ENCODE peak calls at places on chromosomes 4 and X, in four cellular contexts. One of them, this sample, is unnamed.

GRCh38 chr4:87220094-87220831 is at the start of gene KLHL8:
- DNase-seq in HepG2: peak; percentile 75
- DNase-seq in K562: peak; percentile 93
- DNase-seq in GM12878: peak; percentile 40
- DNase-seq in this sample: peak; percentile 89

GRCh38 chr4:41670530-41670929 is 78.0 kb downstream of the PHOX2B start:
- DNase-seq in HepG2: no peak
- DNase-seq in K562: no peak
- DNase-seq in GM12878: no peak
- DNase-seq in this sample: no peak

GRCh38 chr4:78210694-78211093 is 153.6 kb downstream of the FRAS1 start:
- DNase-seq in HepG2: no peak
- DNase-seq in K562: no peak
- DNase-seq in GM12878: no peak
- DNase-seq in this sample: no peak

GRCh38 chr4:132955146-132955545 is 193.9 kb upstream of the PCDH10 start:
- DNase-seq in GM12878: no peak
- DNase-seq in HepG2: no peak
- DNase-seq in K562: no peak
- DNase-seq in this sample: no peak

GRCh38 chr4:126899382-126899801 is 733.4 kb upstream of the INTU start:
- DNase-seq in HepG2: no peak
- DNase-seq in K562: no peak
- DNase-seq in GM12878: no peak
- DNase-seq in this sample: no peak

GRCh38 chr4:173167793-173168395 is 717 bp upstream of the GALNT7 start:
- DNase-seq in K562: peak; percentile 75
- DNase-seq in HepG2: no peak
- DNase-seq in GM12878: no peak
- DNase-seq in this sample: peak; percentile 53

GRCh38 chr4:124019749-124020549 is 623.4 kb downstream of the SPRY1 start:
- DNase-seq in K562: no peak
- DNase-seq in HepG2: no peak
- DNase-seq in GM12878: no peak
- DNase-seq in this sample: no peak

GRCh38 chr4:72876946-72877345 is 192.6 kb downstream of the COX18 start:
- DNase-seq in HepG2: no peak
- DNase-seq in K562: no peak
- DNase-seq in GM12878: no peak
- DNase-seq in this sample: no peak

GRCh38 chrX:33855251-33855650 is 276.9 kb downstream of the FAM47A start:
- DNase-seq in K562: no peak
- DNase-seq in HepG2: no peak
- DNase-seq in GM12878: no peak
- DNase-seq in this sample: no peak

GRCh38 chr4:33841120-33841519 is 2403.2 kb downstream of the ARAP2 start:
- DNase-seq in GM12878: no peak
- DNase-seq in HepG2: no peak
- DNase-seq in K562: no peak
- DNase-seq in this sample: no peak

GRCh38 chrX:151596282-151596681 is 32.8 kb downstream of the PASD1 start:
- DNase-seq in K562: peak; percentile 5
- DNase-seq in GM12878: no peak
- DNase-seq in HepG2: no peak
- DNase-seq in this sample: no peak

GRCh38 chr4:4379540-4380087 is 7.3 kb upstream of the NSG1 start:
- DNase-seq in K562: no peak
- DNase-seq in GM12878: no peak
- DNase-seq in HepG2: no peak
- DNase-seq in this sample: no peak

GRCh38 chr4:3314706-3315260 is 22.0 kb downstream of the RGS12 start:
- DNase-seq in HepG2: no peak
- DNase-seq in K562: no peak
- DNase-seq in GM12878: no peak
- DNase-seq in this sample: no peak

GRCh38 chr4:7933631-7934510 is 5.8 kb downstream of the AFAP1 start:
- DNase-seq in HepG2: no peak
- DNase-seq in GM12878: no peak
- DNase-seq in K562: no peak
- DNase-seq in this sample: no peak

GRCh38 chr4:10704050-10704810 is 19.7 kb upstream of the CLNK start:
- DNase-seq in HepG2: no peak
- DNase-seq in K562: no peak
- DNase-seq in GM12878: no peak
- DNase-seq in this sample: no peak

GRCh38 chrX:7062912-7063311 is 84.6 kb upstream of the STS start:
- DNase-seq in K562: no peak
- DNase-seq in GM12878: no peak
- DNase-seq in HepG2: no peak
- DNase-seq in this sample: no peak

GRCh38 chrX:65516756-65517155 is 17.8 kb downstream of the LAS1L start:
- DNase-seq in K562: no peak
- DNase-seq in HepG2: no peak
- DNase-seq in GM12878: no peak
- DNase-seq in this sample: no peak

GRCh38 chr4:87532907-87533306 is 3.7 kb upstream of the SPARCL1 start:
- DNase-seq in K562: no peak
- DNase-seq in HepG2: no peak
- DNase-seq in GM12878: no peak
- DNase-seq in this sample: no peak

GRCh38 chr4:48017108-48017527 is 546 bp downstream of the NIPAL1 start:
- DNase-seq in K562: peak; percentile 30
- DNase-seq in GM12878: no peak
- DNase-seq in HepG2: no peak
- DNase-seq in this sample: peak; percentile 42

GRCh38 chrX:83022020-83022419 is 486.1 kb upstream of the POU3F4 start:
- DNase-seq in K562: no peak
- DNase-seq in HepG2: no peak
- DNase-seq in GM12878: no peak
- DNase-seq in this sample: no peak

GRCh38 chr4:42315231-42315630 is 82.1 kb upstream of the SHISA3 start:
- DNase-seq in GM12878: no peak
- DNase-seq in HepG2: no peak
- DNase-seq in K562: no peak
- DNase-seq in this sample: no peak

GRCh38 chr4:108681321-108681809 is 31.0 kb downstream of the OSTC start:
- DNase-seq in HepG2: no peak
- DNase-seq in K562: no peak
- DNase-seq in GM12878: no peak
- DNase-seq in this sample: no peak

GRCh38 chrX:46647251-46647650 is 73.7 kb downstream of the CHST7 start:
- DNase-seq in HepG2: no peak
- DNase-seq in K562: no peak
- DNase-seq in GM12878: no peak
- DNase-seq in this sample: no peak

GRCh38 chrX:119698835-119699234 is 5.9 kb upstream of the SEPTIN6 start:
- DNase-seq in HepG2: peak; percentile 41
- DNase-seq in K562: peak; percentile 66
- DNase-seq in GM12878: no peak
- DNase-seq in this sample: peak; percentile 70

GRCh38 chr4:99946346-99947189 is at the start of gene DNAJB14:
- DNase-seq in K562: peak; percentile 84
- DNase-seq in HepG2: peak; percentile 47
- DNase-seq in GM12878: no peak
- DNase-seq in this sample: peak; percentile 60

GRCh38 chrX:153870288-153870690 is 15.7 kb downstream of the L1CAM start:
- DNase-seq in GM12878: no peak
- DNase-seq in K562: no peak
- DNase-seq in HepG2: no peak
- DNase-seq in this sample: no peak

GRCh38 chrX:153869473-153870287 is 16.3 kb downstream of the L1CAM start:
- DNase-seq in GM12878: no peak
- DNase-seq in HepG2: no peak
- DNase-seq in K562: no peak
- DNase-seq in this sample: no peak

GRCh38 chrX:153871946-153872878 is 13.8 kb downstream of the L1CAM start:
- DNase-seq in K562: no peak
- DNase-seq in GM12878: no peak
- DNase-seq in HepG2: no peak
- DNase-seq in this sample: no peak

GRCh38 chrX:153871451-153871850 is 14.5 kb downstream of the L1CAM start:
- DNase-seq in GM12878: no peak
- DNase-seq in HepG2: no peak
- DNase-seq in K562: no peak
- DNase-seq in this sample: no peak

GRCh38 chrX:153870791-153871360 is 15.1 kb downstream of the L1CAM start:
- DNase-seq in GM12878: no peak
- DNase-seq in K562: no peak
- DNase-seq in HepG2: no peak
- DNase-seq in this sample: no peak
- TF ChIP-seq FOXK2 in GM12878: no peak
- TF ChIP-seq FOXK2 in K562: no peak
- TF ChIP-seq FOXK2 in HepG2: no peak
- TF ChIP-seq FOXK2 in this sample: no peak

GRCh38 chrX:74656079-74656745 is 41.8 kb upstream of the RLIM start:
- DNase-seq in K562: no peak
- DNase-seq in HepG2: no peak
- DNase-seq in GM12878: no peak
- DNase-seq in this sample: no peak
- TF ChIP-seq BHLHE40 in K562: no peak
- TF ChIP-seq BHLHE40 in HepG2: no peak
- TF ChIP-seq BHLHE40 in GM12878: no peak
- TF ChIP-seq BHLHE40 in this sample: no peak

GRCh38 chr4:1602621-1603412 is 81.3 kb downstream of the FAM53A start:
- DNase-seq in K562: no peak
- DNase-seq in GM12878: no peak
- DNase-seq in HepG2: no peak
- DNase-seq in this sample: no peak

GRCh38 chr4:1601852-1602525 is 82.1 kb downstream of the FAM53A start:
- DNase-seq in GM12878: no peak
- DNase-seq in K562: no peak
- DNase-seq in HepG2: no peak
- DNase-seq in this sample: no peak

GRCh38 chr4:1603413-1604135 is 80.5 kb downstream of the FAM53A start:
- DNase-seq in GM12878: no peak
- DNase-seq in HepG2: no peak
- DNase-seq in K562: no peak
- DNase-seq in this sample: no peak

GRCh38 chr4:1604181-1604705 is 79.9 kb downstream of the FAM53A start:
- DNase-seq in GM12878: no peak
- DNase-seq in K562: no peak
- DNase-seq in HepG2: no peak
- DNase-seq in this sample: no peak

GRCh38 chr4:1604706-1605205 is 79.4 kb downstream of the FAM53A start:
- DNase-seq in HepG2: no peak
- DNase-seq in K562: no peak
- DNase-seq in GM12878: no peak
- DNase-seq in this sample: no peak
- TF ChIP-seq FOXK2 in HepG2: no peak
- TF ChIP-seq FOXK2 in K562: no peak
- TF ChIP-seq FOXK2 in GM12878: no peak
- TF ChIP-seq FOXK2 in this sample: no peak

DNA sequence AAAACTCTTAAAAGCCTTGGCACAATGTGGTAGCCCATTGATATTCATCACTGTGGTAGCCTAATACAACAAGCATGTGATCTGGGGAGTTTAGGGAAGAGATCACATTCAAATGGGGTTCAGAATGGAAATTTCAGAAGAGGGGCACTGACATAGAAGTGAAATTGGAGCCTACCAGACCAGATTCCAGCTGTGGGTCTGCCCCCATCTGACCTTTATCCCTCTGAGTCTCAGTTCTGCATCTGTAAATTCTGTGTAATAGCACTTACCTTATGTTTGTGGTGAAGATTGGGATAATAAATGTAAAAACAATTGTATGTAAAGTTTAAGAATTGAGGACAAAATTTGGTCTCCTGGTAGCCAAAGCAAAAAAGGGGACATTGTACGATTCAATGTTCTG is 320.4 kb upstream of the BOD1L1 start:
- DNase-seq in K562: no peak
- DNase-seq in HepG2: no peak
- DNase-seq in GM12878: no peak
- DNase-seq in this sample: no peak
- TF ChIP-seq BHLHE40 in K562: no peak
- TF ChIP-seq BHLHE40 in HepG2: no peak
- TF ChIP-seq BHLHE40 in GM12878: no peak
- TF ChIP-seq BHLHE40 in this sample: no peak

GRCh38 chrX:1165535-1166196 is 46.8 kb downstream of the CRLF2 start:
- DNase-seq in HepG2: no peak
- DNase-seq in GM12878: no peak
- DNase-seq in K562: no peak
- DNase-seq in this sample: no peak
- TF ChIP-seq FOXK2 in HepG2: no peak
- TF ChIP-seq FOXK2 in GM12878: no peak
- TF ChIP-seq FOXK2 in K562: no peak
- TF ChIP-seq FOXK2 in this sample: no peak

GRCh38 chr4:127965803-127966175 is 583 bp downstream of the ABHD18 start:
- DNase-seq in GM12878: peak; percentile 21
- DNase-seq in K562: peak; percentile 84
- DNase-seq in HepG2: peak; percentile 73
- DNase-seq in this sample: peak; percentile 34
- TF ChIP-seq BHLHE40 in GM12878: peak; percentile 30
- TF ChIP-seq BHLHE40 in K562: no peak
- TF ChIP-seq BHLHE40 in HepG2: no peak
- TF ChIP-seq BHLHE40 in this sample: no peak

This sample was measured in HEK293T.